ENCODE peak calls at places on chromosomes 1 and 21, in nine cellular contexts. J is fibroblast of the conjunctiva, R is cerebellar cortex, D is left ventricle myocardium superior, H is GM23248, O is substantia nigra, I is neuronal stem cell, Q is activated T-cell treated with anti-CD3 and anti-CD28 coated beads for 24 hours, A is AG08395. Z is an unnamed sample.

GRCh38 chr1:222009105-222009730 is 267.3 kb upstream of the DUSP10 start:
- DNase-seq in J (no peak), R (no peak), D (no peak), H (peak; percentile 25), O (no peak), I (no peak), Q (peak; percentile 11), A (no peak), Z (no peak)

GRCh38 chr1:168636642-168637111 is 60.3 kb downstream of the XCL1 start:
- DNase-seq in J (peak; percentile 14), R (peak; percentile 68), D (no peak), H (peak; percentile 76), O (no peak), I (no peak), Q (no peak), A (peak; percentile 54), Z (no peak)

GRCh38 chr1:80059940-80060339 is 1053.4 kb upstream of the ADGRL4 start:
- DNase-seq in J (no peak), R (no peak), D (no peak), H (no peak), O (no peak), I (no peak), Q (no peak), A (no peak), Z (no peak)

GRCh38 chr1:29383972-29384371 is 147.7 kb downstream of the PTPRU start:
- DNase-seq in J (no peak), R (no peak), D (no peak), H (peak; percentile 61), O (no peak), I (no peak), Q (no peak), A (peak; percentile 74), Z (no peak)

GRCh38 chr21:14875704-14876364 is 189.0 kb downstream of the NRIP1 start:
- DNase-seq in J (no peak), R (peak; percentile 60), D (no peak), H (no peak), O (no peak), I (no peak), Q (no peak), A (no peak), Z (no peak)

GRCh38 chr1:23916209-23917131 is 3.3 kb upstream of the CNR2 start:
- DNase-seq in J (peak; percentile 43), R (peak; percentile 73), D (peak; percentile 65), H (peak; percentile 62), O (peak; percentile 24), I (peak; percentile 54), Q (no peak), A (peak; percentile 70), Z (peak; percentile 77)

GRCh38 chr1:59707216-59707615 is 107.5 kb upstream of the HOOK1 start:
- DNase-seq in J (peak; percentile 94), R (no peak), D (peak; percentile 51), H (peak; percentile 94), O (no peak), I (no peak), Q (no peak), A (peak; percentile 94), Z (no peak)

GRCh38 chr21:45009616-45010015 is 64.8 kb upstream of the ADARB1 start:
- DNase-seq in J (no peak), R (no peak), D (no peak), H (no peak), O (no peak), I (no peak), Q (no peak), A (no peak), Z (no peak)

GRCh38 chr21:37172646-37173045 is 94.5 kb downstream of the VPS26C start:
- DNase-seq in J (no peak), R (no peak), D (no peak), H (no peak), O (no peak), I (no peak), Q (no peak), A (no peak), Z (no peak)

GRCh38 chr1:9785406-9785805 is 38.4 kb downstream of the CLSTN1 start:
- DNase-seq in J (no peak), R (no peak), D (no peak), H (no peak), O (no peak), I (no peak), Q (no peak), A (no peak), Z (no peak)

GRCh38 chr1:178344513-178345077 is 152.2 kb downstream of the CLEC20A start:
- DNase-seq in J (peak; percentile 77), R (peak; percentile 37), D (no peak), H (peak; percentile 93), O (no peak), I (no peak), Q (no peak), A (peak; percentile 65), Z (no peak)

GRCh38 chr1:240491796-240492195 is 120.2 kb downstream of the GREM2 start:
- DNase-seq in J (no peak), R (no peak), D (no peak), H (no peak), O (no peak), I (no peak), Q (no peak), A (no peak), Z (no peak)

GRCh38 chr1:64242895-64243756 is 39.7 kb downstream of the UBE2U start:
- DNase-seq in J (peak; percentile 60), R (peak; percentile 58), D (no peak), H (peak; percentile 71), O (no peak), I (no peak), Q (no peak), A (peak; percentile 61), Z (no peak)

GRCh38 chr1:101309334-101310221 is 72.8 kb downstream of the S1PR1 start:
- DNase-seq in J (peak; percentile 38), R (peak; percentile 69), D (peak; percentile 55), H (peak; percentile 72), O (peak; percentile 50), I (peak; percentile 46), Q (peak; percentile 59), A (peak; percentile 74), Z (peak; percentile 75)

GRCh38 chr21:25092441-25093011 is 514.8 kb downstream of the MRPL39 start:
- DNase-seq in J (no peak), R (no peak), D (no peak), H (no peak), O (no peak), I (no peak), Q (no peak), A (no peak), Z (no peak)

GRCh38 chr1:225554216-225554812 is 98.6 kb downstream of the ENAH start:
- DNase-seq in J (peak; percentile 28), R (peak; percentile 44), D (no peak), H (peak; percentile 55), O (no peak), I (no peak), Q (no peak), A (peak; percentile 46), Z (no peak)

GRCh38 chr1:25898223-25899015 is 7.8 kb downstream of the STMN1 start:
- DNase-seq in J (no peak), R (peak; percentile 28), D (no peak), H (no peak), O (no peak), I (no peak), Q (no peak), A (no peak), Z (no peak)